ENCODE peak calls at places on chromosomes 3 and 15, in eight cellular contexts. One of them, this sample, is unnamed.

GRCh38 chr3:157104928-157105652 is 54.9 kb downstream of the CCNL1 start:
- DNase-seq in NCI-H748 treated with DMSO at 0.1 percent for 48 hours: peak
- DNase-seq in heart left ventricle: no peak
- DNase-seq in NCI-H1417: peak
- DNase-seq in HT-29: no peak
- DNase-seq in stimulated activated CD4-positive, alpha-beta T cell treated with anti-CD3 and anti-CD28 coated beads, Interleukin-2, amount 100 ng/mL, for 48 hours: no peak
- DNase-seq in neural progenitor cell: peak
- DNase-seq in A549: no peak
- DNase-seq in this sample: no peak

GRCh38 chr3:11576453-11576852 is 67.3 kb downstream of the VGLL4 start:
- DNase-seq in stimulated activated CD4-positive, alpha-beta T cell treated with anti-CD3 and anti-CD28 coated beads, Interleukin-2, amount 100 ng/mL, for 48 hours: no peak
- DNase-seq in NCI-H748 treated with DMSO at 0.1 percent for 48 hours: no peak
- DNase-seq in NCI-H1417: no peak
- DNase-seq in neural progenitor cell: no peak
- DNase-seq in HT-29: no peak
- DNase-seq in heart left ventricle: no peak
- DNase-seq in A549: no peak
- DNase-seq in this sample: no peak

GRCh38 chr3:2511356-2511755 is 412.7 kb downstream of the CNTN4 start:
- DNase-seq in NCI-H1417: peak
- DNase-seq in A549: no peak
- DNase-seq in stimulated activated CD4-positive, alpha-beta T cell treated with anti-CD3 and anti-CD28 coated beads, Interleukin-2, amount 100 ng/mL, for 48 hours: no peak
- DNase-seq in heart left ventricle: no peak
- DNase-seq in NCI-H748 treated with DMSO at 0.1 percent for 48 hours: peak
- DNase-seq in HT-29: no peak
- DNase-seq in neural progenitor cell: peak
- DNase-seq in this sample: no peak

GRCh38 chr3:157301027-157301663 is 135.5 kb upstream of the PTX3 start:
- DNase-seq in A549: no peak
- DNase-seq in heart left ventricle: no peak
- DNase-seq in NCI-H748 treated with DMSO at 0.1 percent for 48 hours: no peak
- DNase-seq in HT-29: no peak
- DNase-seq in NCI-H1417: no peak
- DNase-seq in neural progenitor cell: no peak
- DNase-seq in stimulated activated CD4-positive, alpha-beta T cell treated with anti-CD3 and anti-CD28 coated beads, Interleukin-2, amount 100 ng/mL, for 48 hours: no peak
- DNase-seq in this sample: no peak

GRCh38 chr15:39466428-39466827 is 114.5 kb upstream of the THBS1 start:
- DNase-seq in NCI-H748 treated with DMSO at 0.1 percent for 48 hours: no peak
- DNase-seq in HT-29: no peak
- DNase-seq in A549: no peak
- DNase-seq in stimulated activated CD4-positive, alpha-beta T cell treated with anti-CD3 and anti-CD28 coated beads, Interleukin-2, amount 100 ng/mL, for 48 hours: no peak
- DNase-seq in heart left ventricle: peak
- DNase-seq in neural progenitor cell: no peak
- DNase-seq in NCI-H1417: no peak
- DNase-seq in this sample: no peak

GRCh38 chr3:177961784-177962183 is 574.5 kb upstream of the KCNMB2 start:
- DNase-seq in NCI-H1417: no peak
- DNase-seq in heart left ventricle: no peak
- DNase-seq in stimulated activated CD4-positive, alpha-beta T cell treated with anti-CD3 and anti-CD28 coated beads, Interleukin-2, amount 100 ng/mL, for 48 hours: no peak
- DNase-seq in A549: no peak
- DNase-seq in NCI-H748 treated with DMSO at 0.1 percent for 48 hours: no peak
- DNase-seq in neural progenitor cell: no peak
- DNase-seq in HT-29: no peak
- DNase-seq in this sample: no peak

GRCh38 chr3:5016218-5017161 is 37.3 kb downstream of the BHLHE40 start:
- DNase-seq in NCI-H748 treated with DMSO at 0.1 percent for 48 hours: no peak
- DNase-seq in neural progenitor cell: no peak
- DNase-seq in NCI-H1417: no peak
- DNase-seq in stimulated activated CD4-positive, alpha-beta T cell treated with anti-CD3 and anti-CD28 coated beads, Interleukin-2, amount 100 ng/mL, for 48 hours: no peak
- DNase-seq in heart left ventricle: no peak
- DNase-seq in A549: peak
- DNase-seq in HT-29: peak
- DNase-seq in this sample: peak

GRCh38 chr15:91022832-91023129 is 387 bp upstream of the VPS33B start:
- DNase-seq in heart left ventricle: no peak
- DNase-seq in A549: no peak
- DNase-seq in NCI-H1417: no peak
- DNase-seq in neural progenitor cell: no peak
- DNase-seq in stimulated activated CD4-positive, alpha-beta T cell treated with anti-CD3 and anti-CD28 coated beads, Interleukin-2, amount 100 ng/mL, for 48 hours: no peak
- DNase-seq in HT-29: no peak
- DNase-seq in NCI-H748 treated with DMSO at 0.1 percent for 48 hours: no peak
- DNase-seq in this sample: no peak

GRCh38 chr15:96037584-96037983 is 292.9 kb upstream of the NR2F2 start:
- DNase-seq in NCI-H748 treated with DMSO at 0.1 percent for 48 hours: no peak
- DNase-seq in heart left ventricle: no peak
- DNase-seq in neural progenitor cell: no peak
- DNase-seq in NCI-H1417: no peak
- DNase-seq in HT-29: no peak
- DNase-seq in A549: no peak
- DNase-seq in stimulated activated CD4-positive, alpha-beta T cell treated with anti-CD3 and anti-CD28 coated beads, Interleukin-2, amount 100 ng/mL, for 48 hours: no peak
- DNase-seq in this sample: no peak

This sample was measured in dermis blood vessel endothelial cell.